ENCODE peak calls at places on chromosomes 5 and 9, in five cellular contexts. O is A549, T is HepG2, P is GM12878, N is endothelial cell of umbilical vein. E is an unnamed sample.

GRCh38 chr5:162248107-162248713 is 180.6 kb downstream of the GABRG2 start:
- DNase-seq in O (peak), T (peak), P (no peak), N (no peak), E (peak)

GRCh38 chr9:78238061-78239038 is 2.5 kb downstream of the CEP78 start:
- DNase-seq in O (no peak), T (no peak), P (no peak), N (no peak), E (no peak)

GRCh38 chr9:114156658-114157421 is 1.5 kb downstream of the COL27A1 start:
- DNase-seq in O (peak), T (no peak), P (no peak), N (peak), E (peak)

GRCh38 chr9:98502311-98502975 is 206.3 kb downstream of the GABBR2 start:
- DNase-seq in O (no peak), T (no peak), P (no peak), N (no peak), E (no peak)

GRCh38 chr9:74500584-74500924 is 3.4 kb downstream of the RORB start:
- DNase-seq in O (no peak), T (no peak), P (no peak), N (no peak), E (no peak)

GRCh38 chr9:121598167-121599000 is 53.0 kb upstream of the DAB2IP start:
- DNase-seq in O (no peak), T (no peak), P (no peak), N (no peak), E (no peak)

GRCh38 chr9:36268007-36268427 is 9.8 kb upstream of the GNE start:
- DNase-seq in O (no peak), T (no peak), P (no peak), N (peak), E (no peak)

GRCh38 chr9:120853198-120853597 is 10.5 kb upstream of the PSMD5 start:
- DNase-seq in O (no peak), T (no peak), P (no peak), N (no peak), E (no peak)

GRCh38 chr5:27080147-27080546 is 41.8 kb upstream of the CDH9 start:
- DNase-seq in O (no peak), T (no peak), P (no peak), N (no peak), E (no peak)

GRCh38 chr9:38149647-38150046 is 80.6 kb upstream of the SHB start:
- DNase-seq in O (no peak), T (no peak), P (no peak), N (no peak), E (no peak)

GRCh38 chr9:128657344-128657704 is 677 bp upstream of the DYNC2I2 start:
- DNase-seq in O (no peak), T (no peak), P (no peak), N (no peak), E (no peak)

GRCh38 chr5:180026320-180026719 is 45.2 kb downstream of the RNF130 start:
- DNase-seq in O (peak), T (peak), P (no peak), N (peak), E (peak)

GRCh38 chr5:110386782-110387181 is 339.7 kb downstream of the TMEM232 start:
- DNase-seq in O (no peak), T (peak), P (no peak), N (no peak), E (no peak)

GRCh38 chr9:126720661-126721530 is 83.9 kb upstream of the ZBTB43 start:
- DNase-seq in O (no peak), T (no peak), P (no peak), N (no peak), E (no peak)

GRCh38 chr9:69173497-69173890 is 583 bp upstream of the TJP2 start:
- DNase-seq in O (no peak), T (no peak), P (no peak), N (peak), E (no peak)

GRCh38 chr9:109640232-109641078 is 139.5 kb upstream of the PALM2AKAP2 start:
- DNase-seq in O (peak), T (no peak), P (no peak), N (no peak), E (no peak)

GRCh38 chr5:51347704-51348103 is 35.5 kb upstream of the ISL1 start:
- DNase-seq in O (peak), T (peak), P (no peak), N (no peak), E (no peak)

GRCh38 chr9:16809912-16810610 is 60.4 kb downstream of the BNC2 start:
- DNase-seq in O (no peak), T (no peak), P (no peak), N (no peak), E (no peak)

GRCh38 chr5:18466731-18467130 is 832.5 kb downstream of the TAF11L14 start:
- DNase-seq in O (no peak), T (no peak), P (no peak), N (no peak), E (no peak)

GRCh38 chr5:140039561-140039960 is 3.5 kb downstream of the NRG2 start:
- DNase-seq in O (no peak), T (no peak), P (peak), N (no peak), E (peak)

GRCh38 chr9:112239284-112239683 is 64.2 kb upstream of the SUSD1 start:
- DNase-seq in O (no peak), T (no peak), P (no peak), N (no peak), E (no peak)

GRCh38 chr9:136784997-136785361 is 6.2 kb upstream of the TMEM141 start:
- DNase-seq in O (no peak), T (no peak), P (no peak), N (no peak), E (no peak)

GRCh38 chr5:135339189-135339588 is 59.8 kb downstream of the MACROH2A1 start:
- DNase-seq in O (no peak), T (no peak), P (no peak), N (no peak), E (no peak)

GRCh38 chr5:177093082-177093712 is 6.5 kb downstream of the FGFR4 start:
- DNase-seq in O (no peak), T (no peak), P (no peak), N (no peak), E (no peak)

GRCh38 chr9:92718086-92719001 is 46.3 kb downstream of the BICD2 start:
- DNase-seq in O (no peak), T (no peak), P (no peak), N (no peak), E (no peak)

GRCh38 chr5:84411832-84412605 is 27.3 kb upstream of the EDIL3 start:
- DNase-seq in O (no peak), T (no peak), P (no peak), N (no peak), E (no peak)

GRCh38 chr5:66653380-66653779 is 57.2 kb downstream of the MAST4 start:
- DNase-seq in O (no peak), T (no peak), P (no peak), N (peak), E (no peak)

DNA sequence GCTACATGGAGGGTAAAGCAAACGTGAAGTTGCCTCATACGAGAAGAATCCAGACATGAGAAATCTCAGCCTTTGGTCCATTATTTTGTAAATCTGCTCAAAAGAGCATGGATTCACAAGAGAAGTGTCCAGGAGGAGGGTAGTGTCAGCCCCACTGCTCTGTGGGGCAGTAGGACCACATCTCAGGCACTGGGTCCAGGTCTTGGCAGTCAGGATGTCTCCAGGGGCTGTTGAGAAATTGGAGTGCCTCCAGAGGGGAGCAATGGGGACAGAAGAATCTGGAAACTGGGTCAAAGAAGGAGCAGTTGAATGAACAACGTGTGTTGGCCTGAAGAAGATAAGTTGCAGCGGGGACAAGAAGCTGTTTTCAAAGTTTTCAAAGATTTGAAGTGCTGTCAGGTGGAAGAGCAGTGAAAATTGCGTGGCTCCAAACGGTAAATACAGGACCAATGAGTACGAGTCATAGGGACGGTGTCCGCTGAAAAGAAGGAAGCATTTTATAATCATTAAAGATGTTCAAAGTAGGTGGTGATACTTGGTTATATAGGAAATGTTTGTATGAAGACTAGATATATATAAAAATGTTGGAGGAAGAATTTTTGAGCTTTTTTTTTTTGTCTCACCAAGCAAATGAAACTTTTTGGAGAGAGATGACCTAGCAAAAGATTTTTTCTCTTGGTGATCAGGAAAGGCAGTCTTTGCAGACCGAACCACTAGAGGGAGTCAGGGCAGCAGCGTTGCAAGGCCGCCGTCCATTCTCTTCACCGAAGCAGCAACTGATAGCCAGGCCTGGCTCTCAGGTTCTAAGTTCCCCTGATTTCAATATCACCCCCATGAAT is 57.1 kb upstream of the ZBED3 start:
- DNase-seq in O (peak), T (peak), P (peak), N (peak), E (peak)
- TF ChIP-seq MYC in O (no peak), T (no peak), P (no peak), N (no peak), E (no peak)

GRCh38 chr5:2914991-2915484 is 163.6 kb upstream of the IRX2 start:
- DNase-seq in O (no peak), T (no peak), P (no peak), N (no peak), E (no peak)
- TF ChIP-seq POLR2A in O (no peak), T (no peak), P (no peak), N (no peak), E (no peak)

GRCh38 chr5:132639706-132640130 is 18.3 kb upstream of the IL13 start:
- DNase-seq in O (no peak), T (no peak), P (peak), N (no peak), E (no peak)
- TF ChIP-seq MYC in O (no peak), T (no peak), P (no peak), N (no peak), E (no peak)

DNA sequence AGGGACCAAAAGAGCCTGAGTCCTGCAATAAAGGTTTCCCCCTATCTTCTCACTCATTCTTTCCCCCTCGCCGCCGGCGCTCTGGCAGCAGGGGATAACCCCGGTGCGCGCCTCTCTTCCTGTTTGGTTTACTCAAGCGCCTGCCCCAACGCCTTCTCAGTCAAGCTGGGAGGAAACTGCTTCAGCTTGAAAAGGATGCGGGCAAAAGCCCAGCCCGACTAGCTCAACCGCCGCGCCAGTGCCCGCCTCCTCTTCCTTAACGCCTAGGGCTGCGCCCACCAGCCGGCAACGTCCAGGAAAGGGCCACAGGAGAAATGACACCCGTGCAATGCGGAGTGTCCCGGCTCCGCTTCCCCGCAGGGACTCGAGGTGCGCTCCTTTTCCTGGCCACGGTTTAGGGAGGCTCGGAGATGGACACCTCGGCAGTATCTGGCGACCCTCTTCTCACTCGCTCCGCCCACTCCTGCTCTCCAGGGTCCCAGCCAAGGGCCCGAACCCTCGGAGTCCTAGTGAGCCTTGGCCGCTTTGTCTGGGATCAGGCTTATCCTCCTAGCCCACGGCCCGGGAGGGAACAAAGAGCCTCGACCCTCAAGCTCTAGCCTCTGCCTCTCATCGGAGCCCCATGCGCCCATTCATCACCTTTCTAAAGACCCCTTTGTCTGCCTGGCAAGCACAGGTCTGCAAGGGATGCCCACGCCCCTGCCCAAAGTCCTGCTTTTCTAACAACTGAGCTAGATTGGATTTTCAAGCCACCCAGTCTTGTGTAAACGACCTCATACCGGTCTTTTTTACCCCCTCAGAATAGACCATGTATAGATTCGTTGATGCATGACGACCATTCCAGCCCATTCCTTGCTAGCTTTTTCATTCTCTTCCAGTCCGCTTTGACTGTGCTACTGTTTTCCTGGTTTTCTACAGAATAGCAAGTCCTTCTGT is 2.0 kb downstream of the ST8SIA4 start:
- DNase-seq in O (peak), T (no peak), P (peak), N (peak), E (peak)
- TF ChIP-seq POLR2A in O (peak), T (no peak), P (peak), N (no peak), E (no peak)

DNA sequence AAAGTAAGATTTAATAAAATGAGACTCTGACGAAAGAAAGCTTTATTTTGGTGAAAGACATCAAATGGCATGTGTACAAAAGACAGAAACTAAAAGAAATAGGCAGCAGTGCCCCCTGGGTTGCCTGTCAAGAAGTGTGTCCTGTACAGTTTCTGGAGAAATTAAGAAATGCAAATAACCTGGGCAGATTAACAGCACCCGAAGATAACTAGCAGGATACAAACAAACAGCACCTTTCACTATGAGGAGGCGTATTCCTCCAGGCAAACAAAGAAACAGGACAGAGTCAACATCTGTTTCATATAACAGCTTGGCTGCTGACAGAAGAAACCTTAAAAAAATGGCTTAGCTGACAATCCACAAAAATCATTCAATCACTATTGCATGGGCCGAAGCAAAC is 162.3 kb downstream of the ARL15 start:
- DNase-seq in O (no peak), T (no peak), P (no peak), N (no peak), E (no peak)
- TF ChIP-seq MYC in O (no peak), T (no peak), P (no peak), N (no peak), E (no peak)

DNA sequence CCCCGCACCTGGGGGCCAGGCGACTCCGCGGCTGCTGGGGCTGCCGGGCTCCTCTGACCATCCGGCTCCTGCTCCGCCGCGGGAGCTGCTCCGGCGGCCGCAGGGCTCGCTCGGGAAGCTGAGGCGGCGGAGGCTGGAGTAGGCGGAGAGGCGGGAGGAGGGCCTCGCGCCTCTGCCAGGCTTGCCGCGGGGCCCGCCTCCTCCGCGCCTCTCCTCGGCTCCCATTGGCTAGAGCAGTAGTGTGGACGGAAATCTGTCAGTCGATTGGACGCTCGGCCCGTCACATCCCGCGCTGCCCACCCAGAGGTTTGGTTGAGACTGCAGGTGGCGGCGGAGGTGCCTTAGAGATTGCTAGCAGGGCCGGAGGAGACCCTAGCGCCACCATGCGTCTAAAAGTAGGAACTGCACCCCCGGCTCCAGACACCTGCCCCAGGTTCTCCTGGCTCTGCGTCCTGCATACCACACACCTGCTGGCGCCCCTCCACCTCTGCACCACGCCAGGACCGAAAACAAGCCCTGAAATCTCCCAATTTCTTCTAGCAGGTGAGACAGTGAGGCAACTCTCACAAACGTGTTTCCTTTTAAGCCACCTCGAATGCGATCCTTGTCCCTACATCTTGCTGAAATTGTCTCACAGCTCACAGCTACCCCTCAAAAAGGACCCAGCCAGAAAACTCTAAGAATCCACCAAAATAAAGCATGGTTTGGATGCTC is at the start of gene SCAI:
- DNase-seq in O (peak), T (peak), P (peak), N (peak), E (peak)
- TF ChIP-seq POLR2A in O (peak), T (peak), P (peak), N (peak), E (peak)

E was measured in NB4.